ENCODE peak calls at places on chromosomes 6 and 20, in five cellular contexts. N, D, I, W and J are unnamed samples.

GRCh38 chr6:106746660-106747059 is 117.3 kb downstream of the QRSL1 start:
- DNase-seq in N (peak; percentile 76), D (peak; percentile 84), I (no peak), W (no peak), J (no peak)

GRCh38 chr6:130365166-130366010 is 429 bp upstream of the TMEM200A start:
- DNase-seq in N (peak; percentile 84), D (peak; percentile 72), I (peak; percentile 6), W (peak; percentile 13), J (peak; percentile 55)

GRCh38 chr20:47574616-47575401 is 73.1 kb downstream of the NCOA3 start:
- DNase-seq in N (no peak), D (peak; percentile 34), I (no peak), W (peak; percentile 20), J (no peak)

GRCh38 chr20:47922280-47922675 is 137.0 kb upstream of the SULF2 start:
- DNase-seq in N (no peak), D (peak; percentile 72), I (no peak), W (no peak), J (no peak)

GRCh38 chr6:55100729-55101128 is 73.6 kb upstream of the HCRTR2 start:
- DNase-seq in N (no peak), D (no peak), I (no peak), W (no peak), J (no peak)

GRCh38 chr6:129340983-129341382 is 369.0 kb downstream of the ARHGAP18 start:
- DNase-seq in N (no peak), D (peak; percentile 88), I (no peak), W (no peak), J (no peak)

GRCh38 chr6:28336284-28337024 is 506 bp upstream of the ZSCAN31 start:
- DNase-seq in N (no peak), D (peak; percentile 72), I (peak; percentile 62), W (peak; percentile 27), J (peak; percentile 43)

GRCh38 chr6:159935065-159935464 is 33.8 kb upstream of the IGF2R start:
- DNase-seq in N (no peak), D (peak; percentile 76), I (no peak), W (no peak), J (no peak)

GRCh38 chr6:167303660-167304625 is 12.8 kb downstream of the UNC93A start:
- DNase-seq in N (no peak), D (no peak), I (no peak), W (no peak), J (no peak)

GRCh38 chr6:137277971-137278602 is 58.9 kb upstream of the IFNGR1 start:
- DNase-seq in N (peak; percentile 95), D (peak; percentile 82), I (no peak), W (no peak), J (no peak)

GRCh38 chr20:14360386-14360785 is 23.0 kb upstream of the FLRT3 start:
- DNase-seq in N (no peak), D (no peak), I (no peak), W (no peak), J (no peak)

GRCh38 chr6:135970750-135971149 is 119.2 kb downstream of the PDE7B start:
- DNase-seq in N (no peak), D (no peak), I (no peak), W (no peak), J (no peak)

GRCh38 chr20:13222319-13222716 is 1.2 kb downstream of the ISM1 start:
- DNase-seq in N (peak; percentile 6), D (no peak), I (no peak), W (no peak), J (no peak)

GRCh38 chr6:156280131-156280530 is 497.0 kb upstream of the ARID1B start:
- DNase-seq in N (no peak), D (no peak), I (no peak), W (no peak), J (no peak)

GRCh38 chr6:64170326-64170725 is 534.7 kb downstream of the PHF3 start:
- DNase-seq in N (peak; percentile 4), D (no peak), I (no peak), W (no peak), J (no peak)

GRCh38 chr6:8110725-8111124 is 8.4 kb upstream of the EEF1E1 start:
- DNase-seq in N (no peak), D (no peak), I (no peak), W (no peak), J (no peak)

GRCh38 chr6:42138190-42138589 is 4.2 kb downstream of the C6orf132 start:
- DNase-seq in N (no peak), D (no peak), I (no peak), W (no peak), J (no peak)
- H3K4me1 ChIP-seq in N (peaks cover 28% of the 10 kb centered on the region), D (peaks cover 18% of the 10 kb centered on the region), I (peaks cover 20% of the 10 kb centered on the region), W (peaks cover 34% of the 10 kb centered on the region), J (peaks cover 45% of the 10 kb centered on the region)

GRCh38 chr20:17845701-17846475 is 122.7 kb downstream of the SNX5 start:
- DNase-seq in N (no peak), D (peak; percentile 65), I (no peak), W (no peak), J (peak; percentile 68)
- H3K4me1 ChIP-seq in N (no peaks in the 10 kb centered on the region), D (peaks cover 37% of the 10 kb centered on the region), I (peaks cover 44% of the 10 kb centered on the region), W (no peaks in the 10 kb centered on the region), J (peaks cover 9% of the 10 kb centered on the region)

GRCh38 chr20:57310821-57311514 is 18.6 kb upstream of the SPO11 start:
- DNase-seq in N (no peak), D (no peak), I (no peak), W (no peak), J (no peak)
- H3K4me1 ChIP-seq in N (no peaks in the 10 kb centered on the region), D (no peaks in the 10 kb centered on the region), I (no peaks in the 10 kb centered on the region), W (no peaks in the 10 kb centered on the region), J (no peaks in the 10 kb centered on the region)

GRCh38 chr6:16765235-16765634 is 4.0 kb upstream of the ATXN1 start:
- DNase-seq in N (no peak), D (no peak), I (no peak), W (no peak), J (no peak)
- H3K4me1 ChIP-seq in N (peaks cover 8% of the 10 kb centered on the region), D (peaks cover 25% of the 10 kb centered on the region), I (peaks cover 47% of the 10 kb centered on the region), W (peaks cover 19% of the 10 kb centered on the region), J (peaks cover 26% of the 10 kb centered on the region)

GRCh38 chr6:109315331-109316129 is 66.7 kb downstream of the CD164 start:
- DNase-seq in N (no peak), D (no peak), I (no peak), W (no peak), J (no peak)

GRCh38 chr6:109318328-109318876 is 63.9 kb downstream of the CD164 start:
- DNase-seq in N (no peak), D (no peak), I (peak; percentile 18), W (no peak), J (peak; percentile 81)

GRCh38 chr6:109313139-109313538 is 69.1 kb downstream of the CD164 start:
- DNase-seq in N (no peak), D (no peak), I (no peak), W (no peak), J (no peak)

GRCh38 chr6:109314313-109314712 is 68.0 kb downstream of the CD164 start:
- DNase-seq in N (no peak), D (no peak), I (no peak), W (no peak), J (no peak)

DNA sequence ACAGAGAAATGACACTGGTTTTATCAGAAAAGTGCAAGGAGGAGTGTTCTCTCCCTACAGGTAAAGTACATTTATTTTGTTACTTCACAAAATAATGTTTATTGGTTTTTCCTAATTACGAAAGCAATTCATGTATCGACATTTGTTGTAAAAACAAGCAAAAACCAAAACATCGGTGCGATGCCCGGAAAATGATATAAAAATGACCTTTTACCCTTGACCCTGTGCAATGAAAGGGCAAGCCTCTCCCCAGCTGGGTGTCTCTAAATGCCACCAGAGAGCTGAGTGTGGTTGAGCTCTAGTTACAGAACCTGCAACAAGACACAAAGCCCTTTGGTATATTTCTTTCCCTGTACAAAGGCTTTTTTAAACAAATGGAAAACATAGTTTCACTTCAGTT is 65.4 kb downstream of the CD164 start:
- DNase-seq in N (no peak), D (no peak), I (no peak), W (no peak), J (no peak)
- H3K4me1 ChIP-seq in N (no peaks in the 10 kb centered on the region), D (no peaks in the 10 kb centered on the region), I (peaks cover 11% of the 10 kb centered on the region), W (no peaks in the 10 kb centered on the region), J (peaks cover 16% of the 10 kb centered on the region)

DNA sequence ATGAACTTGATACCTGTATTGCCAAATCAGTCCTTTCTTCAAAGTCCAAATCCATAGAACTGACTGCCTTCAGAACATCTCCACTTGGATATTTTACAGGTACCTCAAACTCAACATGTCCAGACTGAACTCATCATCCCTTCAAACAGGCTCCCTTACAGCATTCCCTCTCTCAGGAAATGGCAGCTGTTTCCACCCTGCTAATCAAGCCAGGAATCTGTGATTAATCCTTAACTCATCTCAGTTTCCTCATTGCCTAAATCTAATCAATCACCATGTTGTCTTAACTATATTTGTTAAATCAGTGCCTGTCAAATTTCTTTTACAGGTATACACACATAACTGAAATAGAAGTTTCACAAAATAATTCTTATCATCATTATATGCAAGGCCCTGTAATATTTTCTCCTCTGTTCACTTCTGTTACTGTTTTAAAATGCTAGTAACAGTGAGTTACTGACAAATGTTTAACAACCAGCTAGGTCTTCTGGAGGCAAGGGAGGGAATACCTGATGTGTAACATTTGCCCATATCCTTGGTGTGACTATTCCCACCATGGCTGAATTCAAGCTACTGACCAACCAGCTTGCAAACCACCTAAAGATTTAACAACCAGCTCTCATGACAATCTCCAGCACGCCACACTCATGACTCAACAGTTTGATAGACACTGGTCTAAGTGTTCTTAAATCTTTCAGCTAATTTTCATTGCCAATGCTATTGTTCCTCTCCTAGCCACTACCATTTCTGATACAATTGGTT is 124.9 kb downstream of the ADAT2 start:
- DNase-seq in N (no peak), D (peak; percentile 74), I (no peak), W (no peak), J (no peak)
- H3K4me1 ChIP-seq in N (no peaks in the 10 kb centered on the region), D (peaks cover 7% of the 10 kb centered on the region), I (no peaks in the 10 kb centered on the region), W (no peaks in the 10 kb centered on the region), J (no peaks in the 10 kb centered on the region)

GRCh38 chr6:20877008-20877937 is 343.0 kb downstream of the CDKAL1 start:
- DNase-seq in N (peak; percentile 81), D (peak; percentile 97), I (no peak), W (peak; percentile 78), J (peak; percentile 40)
- H3K4me1 ChIP-seq in N (peaks cover 16% of the 10 kb centered on the region), D (peaks cover 9% of the 10 kb centered on the region), I (no peaks in the 10 kb centered on the region), W (peaks cover 34% of the 10 kb centered on the region), J (peaks cover 5% of the 10 kb centered on the region)

DNA sequence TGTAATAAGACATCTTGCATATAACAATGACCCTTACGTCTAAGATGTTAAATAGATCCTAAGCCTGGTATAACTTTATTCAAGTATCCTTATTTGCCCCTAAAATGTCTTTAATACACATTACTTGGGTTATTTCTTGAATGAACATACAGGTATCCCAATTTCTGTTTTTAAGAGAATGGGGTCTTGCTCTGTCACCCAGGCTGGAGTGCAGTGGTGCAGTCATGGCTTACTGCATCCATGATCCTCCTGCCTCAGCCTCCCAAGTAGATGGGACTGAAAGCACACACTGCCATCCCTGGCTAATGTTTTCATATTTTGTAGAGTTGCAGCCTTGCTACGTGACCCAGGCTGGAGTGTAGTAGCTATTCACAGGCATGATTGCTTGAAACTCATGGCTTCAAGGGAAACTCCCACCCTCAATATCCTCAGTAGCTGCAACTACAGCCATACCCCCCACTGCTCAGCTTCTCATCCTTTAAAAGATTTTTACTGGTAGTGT is 10.4 kb upstream of the ZNFX1 start:
- DNase-seq in N (peak; percentile 21), D (no peak), I (no peak), W (no peak), J (no peak)
- H3K4me1 ChIP-seq in N (peaks cover 5% of the 10 kb centered on the region), D (peaks cover 6% of the 10 kb centered on the region), I (peaks cover 9% of the 10 kb centered on the region), W (peaks cover 5% of the 10 kb centered on the region), J (peaks cover 12% of the 10 kb centered on the region)